ENCODE peak calls at places on chromosome 12, in eight cellular contexts. O is endodermal cell; C is effector memory CD4-positive, alpha-beta T cell; S is PC-9; F is IMR-90; M is tibial artery; B is A549; X is upper lobe of right lung. V is an unnamed sample.

GRCh38 chr12:49900371-49900770 is 3.3 kb downstream of the FAIM2 start:
- DNase-seq in C (no peak), O (no peak), F (no peak), X (no peak), M (no peak), S (no peak), B (no peak), V (no peak)

GRCh38 chr12:30877110-30877875 is 49.3 kb upstream of the TSPAN11 start:
- DNase-seq in X (peak; percentile 72), F (no peak), S (peak; percentile 19), M (no peak), B (no peak), O (no peak), C (no peak), V (no peak)

GRCh38 chr12:650983-651382 is 12.3 kb downstream of the NINJ2 start:
- DNase-seq in F (no peak), X (no peak), B (no peak), O (peak; percentile 39), S (no peak), C (no peak), M (peak; percentile 15), V (no peak)

GRCh38 chr12:81588609-81589008 is 170.5 kb downstream of the PPFIA2 start:
- DNase-seq in F (no peak), M (no peak), S (no peak), X (no peak), C (no peak), O (no peak), B (no peak), V (no peak)

GRCh38 chr12:100801335-100801734 is 6.8 kb downstream of the ANO4 start:
- DNase-seq in C (no peak), M (no peak), O (no peak), B (no peak), F (peak; percentile 60), S (no peak), X (no peak), V (no peak)

GRCh38 chr12:116338064-116338872 is 60.8 kb upstream of the MED13L start:
- DNase-seq in X (no peak), B (no peak), C (no peak), S (no peak), F (no peak), O (peak; percentile 70), M (no peak), V (no peak)

GRCh38 chr12:107320929-107321618 is 227.7 kb upstream of the CRY1 start:
- DNase-seq in M (no peak), O (peak; percentile 86), B (peak; percentile 37), S (peak; percentile 39), C (peak; percentile 56), X (no peak), F (peak; percentile 26), V (no peak)

GRCh38 chr12:93090768-93091172 is 161.7 kb upstream of the EEA1 start:
- DNase-seq in B (peak; percentile 17), M (no peak), X (no peak), C (no peak), S (no peak), F (peak; percentile 88), O (no peak), V (no peak)

GRCh38 chr12:43847427-43847826 is 11.5 kb downstream of the TMEM117 start:
- DNase-seq in C (no peak), B (no peak), X (no peak), S (peak; percentile 21), F (peak; percentile 41), M (no peak), O (no peak), V (no peak)

GRCh38 chr12:40727774-40728483 is 35.7 kb downstream of the CNTN1 start:
- DNase-seq in C (no peak), X (no peak), O (no peak), B (peak; percentile 63), M (no peak), F (no peak), S (peak; percentile 1), V (no peak)

GRCh38 chr12:53094394-53094787 is 3.1 kb upstream of the IGFBP6 start:
- DNase-seq in F (no peak), X (no peak), S (no peak), C (no peak), O (no peak), B (no peak), M (peak; percentile 43), V (no peak)

GRCh38 chr12:53096089-53096741 is 1.3 kb upstream of the IGFBP6 start:
- DNase-seq in B (no peak), X (no peak), S (peak; percentile 53), O (no peak), M (peak; percentile 94), F (peak; percentile 65), C (no peak), V (no peak)

GRCh38 chr12:53091756-53092155 is 5.7 kb upstream of the IGFBP6 start:
- DNase-seq in M (peak; percentile 15), F (no peak), C (no peak), S (no peak), O (peak; percentile 60), X (no peak), B (no peak), V (no peak)

GRCh38 chr12:53096761-53097160 is 706 bp upstream of the IGFBP6 start:
- DNase-seq in B (no peak), O (peak; percentile 83), X (no peak), C (no peak), S (no peak), M (peak; percentile 67), F (no peak), V (no peak)

GRCh38 chr12:53093777-53094393 is 3.6 kb upstream of the IGFBP6 start:
- DNase-seq in F (peak; percentile 25), X (no peak), M (peak; percentile 41), B (no peak), C (no peak), O (peak; percentile 56), S (no peak), V (no peak)
- H3K27ac ChIP-seq in F (peak overlapping the region; percentile 59), X (peak overlapping the region; percentile 30), M (peak overlapping the region; percentile 3), B (peak overlapping the region; percentile 55), C (no peak overlapping the region), O (no peak overlapping the region), S (no peak overlapping the region), V (no peak overlapping the region)

GRCh38 chr12:94771199-94771598 is 120.8 kb upstream of the TMCC3 start:
- DNase-seq in M (no peak), F (no peak), O (no peak), X (no peak), S (no peak), C (no peak), B (no peak), V (no peak)

GRCh38 chr12:94770397-94770759 is 120.0 kb upstream of the TMCC3 start:
- DNase-seq in S (no peak), M (no peak), X (no peak), F (no peak), B (no peak), O (no peak), C (no peak), V (no peak)

GRCh38 chr12:94770777-94771176 is 120.4 kb upstream of the TMCC3 start:
- DNase-seq in C (no peak), B (no peak), F (no peak), S (no peak), O (no peak), X (no peak), M (no peak), V (no peak)

GRCh38 chr12:94769040-94769420 is 118.7 kb upstream of the TMCC3 start:
- DNase-seq in B (no peak), X (no peak), M (no peak), S (no peak), O (no peak), F (no peak), C (no peak), V (no peak)

DNA sequence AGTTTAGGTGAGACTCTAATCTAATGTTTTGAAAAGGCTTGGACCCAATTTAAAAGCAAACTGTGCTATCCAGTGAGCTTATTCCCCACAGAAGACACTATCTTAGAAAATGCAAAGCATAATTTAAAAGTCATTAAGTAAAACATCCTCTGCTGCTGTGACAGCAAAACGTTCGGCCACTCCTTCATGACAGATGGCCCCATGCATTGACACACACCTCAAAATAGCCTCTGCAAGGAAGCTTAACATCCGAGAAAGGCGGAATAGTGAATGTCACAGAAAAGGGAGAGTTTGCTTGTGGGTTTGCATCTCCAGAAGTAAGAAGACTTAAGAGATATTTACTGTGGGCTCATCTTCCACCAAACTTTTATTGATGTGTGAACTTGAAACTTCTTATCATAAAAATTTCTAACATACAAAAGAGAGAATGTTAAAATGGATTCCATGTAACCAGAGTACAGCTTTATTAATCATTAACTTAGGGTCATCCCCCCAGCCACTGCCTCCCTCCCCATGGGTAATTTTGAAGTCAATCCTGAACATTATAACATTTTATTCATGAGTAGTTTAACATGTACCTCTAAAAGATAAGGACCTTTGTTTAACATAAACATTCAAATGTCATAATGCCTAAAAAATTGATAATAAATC is 119.5 kb upstream of the TMCC3 start:
- DNase-seq in F (no peak), C (no peak), O (no peak), S (no peak), M (no peak), B (no peak), X (no peak), V (no peak)
- H3K27ac ChIP-seq in F (no peak overlapping the region), C (no peak overlapping the region), O (no peak overlapping the region), S (no peak overlapping the region), M (no peak overlapping the region), B (no peak overlapping the region), X (no peak overlapping the region), V (no peak overlapping the region)

GRCh38 chr12:125124320-125124966 is 59.2 kb downstream of the AACS start:
- DNase-seq in X (no peak), B (no peak), F (no peak), M (no peak), S (peak; percentile 29), C (no peak), O (no peak), V (no peak)

GRCh38 chr12:125128806-125129571 is 63.8 kb downstream of the AACS start:
- DNase-seq in F (no peak), B (no peak), M (no peak), O (no peak), S (no peak), C (no peak), X (no peak), V (no peak)

GRCh38 chr12:125128380-125128779 is 63.1 kb downstream of the AACS start:
- DNase-seq in M (no peak), B (no peak), S (no peak), O (no peak), X (no peak), C (no peak), F (no peak), V (no peak)

GRCh38 chr12:125122668-125123067 is 57.4 kb downstream of the AACS start:
- DNase-seq in C (no peak), B (no peak), M (no peak), X (no peak), S (no peak), F (no peak), O (peak; percentile 84), V (no peak)

DNA sequence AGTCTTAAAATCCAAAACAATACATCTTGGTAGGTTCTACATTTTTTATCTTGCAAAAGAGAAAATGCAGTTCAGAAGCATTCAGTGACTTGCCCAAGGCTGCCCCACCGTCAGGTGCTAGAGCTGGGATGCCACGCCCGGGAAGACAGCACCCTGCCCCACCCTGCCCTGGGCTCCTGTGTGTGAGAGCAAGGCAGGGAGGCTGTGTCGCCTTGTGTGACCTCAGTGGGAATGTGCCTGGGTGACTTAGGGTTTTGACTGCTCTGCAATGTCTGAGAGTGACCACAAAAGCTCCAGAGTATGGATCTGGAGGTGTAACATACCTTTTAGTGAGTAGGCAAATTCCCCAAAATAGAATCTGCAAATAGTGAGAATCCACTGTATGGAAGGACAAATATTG is 60.0 kb downstream of the AACS start:
- DNase-seq in F (no peak), S (peak; percentile 73), B (no peak), X (no peak), O (no peak), C (no peak), M (no peak), V (no peak)
- H3K27ac ChIP-seq in F (no peak overlapping the region), S (peak overlapping the region; percentile 84), B (no peak overlapping the region), X (peak overlapping the region; percentile 58), O (no peak overlapping the region), C (no peak overlapping the region), M (no peak overlapping the region), V (no peak overlapping the region)

GRCh38 chr12:95072900-95073697 is at the start of gene NR2C1:
- DNase-seq in O (peak; percentile 99), S (peak; percentile 87), X (peak; percentile 97), C (peak; percentile 90), B (peak; percentile 99), M (peak; percentile 95), F (peak; percentile 92), V (peak; percentile 93)
- H3K27ac ChIP-seq in O (peak within 1 kb of the TSS; percentile 90), S (peak within 1 kb of the TSS; percentile 68), X (peak within 1 kb of the TSS; percentile 93), C (peak within 1 kb of the TSS; percentile 79), B (peak within 1 kb of the TSS; percentile 93), M (peak within 1 kb of the TSS; percentile 79), F (peak within 1 kb of the TSS; percentile 97), V (peak within 1 kb of the TSS; percentile 79)

V was measured in substantia nigra.